ENCODE peak calls at places on chromosomes 12 and 14, in seven cellular contexts. W is NCI-H774; B is T-cell; H is stimulated activated CD4-positive, alpha-beta T cell treated with anti-CD3 and anti-CD28 coated beads, Interleukin-1b, Interleukin-23, amount 100 ng/mL, for 1 hour; D is GM20000; V is HCT116; O is activated CD4-positive, alpha-beta T cell treated with anti-CD3 and anti-CD28 coated beads, Interleukin-2, amount 50 U/mL, for 1 hour. M is an unnamed sample.

GRCh38 chr14:100410056-100410565 is 87.0 kb downstream of the SLC25A47 start:
- DNase-seq in W (no peak), B (no peak), H (no peak), D (no peak), V (no peak), O (no peak), M (no peak)

GRCh38 chr14:95059126-95059525 is 98.2 kb downstream of the DICER1 start:
- DNase-seq in W (no peak), B (no peak), H (no peak), D (no peak), V (no peak), O (no peak), M (no peak)

GRCh38 chr14:105013150-105013787 is 7.6 kb downstream of the CDCA4 start:
- DNase-seq in W (no peak), B (no peak), H (no peak), D (no peak), V (no peak), O (no peak), M (no peak)

GRCh38 chr14:100035700-100036099 is 29.5 kb upstream of the EVL start:
- DNase-seq in W (no peak), B (no peak), H (no peak), D (no peak), V (no peak), O (no peak), M (no peak)

GRCh38 chr12:39772708-39773665 is 153.4 kb upstream of the ABCD2 start:
- DNase-seq in W (no peak), B (no peak), H (no peak), D (no peak), V (no peak), O (no peak), M (no peak)

GRCh38 chr12:34296143-34297041 is 274.1 kb downstream of the ALG10 start:
- DNase-seq in W (no peak), B (no peak), H (no peak), D (no peak), V (no peak), O (no peak), M (no peak)

GRCh38 chr14:96905065-96905464 is 107.9 kb downstream of the VRK1 start:
- DNase-seq in W (no peak), B (no peak), H (no peak), D (no peak), V (no peak), O (no peak), M (no peak)

GRCh38 chr14:81625343-81625742 is 91.7 kb upstream of the SEL1L start:
- DNase-seq in W (no peak), B (no peak), H (no peak), D (peak; percentile 40), V (peak; percentile 15), O (no peak), M (no peak)

GRCh38 chr14:51468523-51468922 is 183.2 kb upstream of the FRMD6 start:
- DNase-seq in W (no peak), B (no peak), H (no peak), D (no peak), V (no peak), O (no peak), M (no peak)

GRCh38 chr12:118120579-118121363 is 15.2 kb upstream of the PEBP1 start:
- DNase-seq in W (peak; percentile 78), B (peak; percentile 58), H (peak; percentile 16), D (peak; percentile 86), V (no peak), O (peak; percentile 63), M (peak; percentile 69)

GRCh38 chr12:101761347-101761746 is 22.1 kb upstream of the SYCP3 start:
- DNase-seq in W (no peak), B (no peak), H (no peak), D (no peak), V (no peak), O (no peak), M (no peak)

GRCh38 chr12:21065845-21066244 is 65.1 kb upstream of the SLCO1B1 start:
- DNase-seq in W (no peak), B (no peak), H (no peak), D (no peak), V (peak; percentile 18), O (no peak), M (no peak)

GRCh38 chr12:80504389-80505153 is 60.5 kb downstream of the PTPRQ start:
- DNase-seq in W (no peak), B (no peak), H (no peak), D (no peak), V (no peak), O (no peak), M (no peak)

GRCh38 chr12:61414470-61414869 is 845.7 kb upstream of the USP15 start:
- DNase-seq in W (peak; percentile 10), B (no peak), H (no peak), D (no peak), V (no peak), O (no peak), M (no peak)

GRCh38 chr12:106774808-106775524 is 484 bp downstream of the RIC8B start:
- DNase-seq in W (no peak), B (no peak), H (no peak), D (peak; percentile 43), V (no peak), O (no peak), M (no peak)

GRCh38 chr12:7091660-7092228 is 501 bp downstream of the C1R start:
- DNase-seq in W (no peak), B (no peak), H (no peak), D (no peak), V (no peak), O (no peak), M (no peak)

GRCh38 chr14:71304588-71305133 is 397.4 kb downstream of the PCNX1 start:
- DNase-seq in W (no peak), B (no peak), H (no peak), D (no peak), V (no peak), O (no peak), M (no peak)

GRCh38 chr12:71397433-71397954 is 42.1 kb upstream of the LGR5 start:
- DNase-seq in W (no peak), B (no peak), H (no peak), D (no peak), V (no peak), O (no peak), M (no peak)

GRCh38 chr12:52122904-52123303 is 43.4 kb downstream of the SMIM41 start:
- DNase-seq in W (no peak), B (no peak), H (no peak), D (no peak), V (no peak), O (no peak), M (no peak)

GRCh38 chr14:74611672-74612345 is at the start of gene LTBP2:
- DNase-seq in W (no peak), B (peak; percentile 28), H (no peak), D (peak; percentile 38), V (no peak), O (no peak), M (no peak)

GRCh38 chr12:15004401-15004800 is 31.6 kb downstream of the PDE6H start:
- DNase-seq in W (no peak), B (no peak), H (no peak), D (no peak), V (no peak), O (no peak), M (no peak)

GRCh38 chr12:11651785-11652184 is 2.3 kb downstream of the ETV6 start:
- DNase-seq in W (no peak), B (no peak), H (no peak), D (no peak), V (no peak), O (no peak), M (no peak)

GRCh38 chr14:102095871-102096568 is 9.2 kb upstream of the HSP90AA1 start:
- DNase-seq in W (no peak), B (no peak), H (no peak), D (no peak), V (no peak), O (no peak), M (no peak)

GRCh38 chr12:100115291-100115690 is 27.4 kb downstream of the BLTP3B start:
- DNase-seq in W (no peak), B (no peak), H (no peak), D (no peak), V (no peak), O (no peak), M (no peak)

GRCh38 chr12:112537710-112538396 is 119.1 kb downstream of the PTPN11 start:
- DNase-seq in W (no peak), B (no peak), H (no peak), D (no peak), V (peak; percentile 26), O (no peak), M (no peak)

GRCh38 chr12:82314406-82314892 is 43.7 kb downstream of the CCDC59 start:
- DNase-seq in W (peak; percentile 63), B (no peak), H (no peak), D (no peak), V (no peak), O (no peak), M (no peak)

GRCh38 chr12:115871714-115872113 is 405.8 kb downstream of the MED13L start:
- DNase-seq in W (peak; percentile 84), B (no peak), H (no peak), D (peak; percentile 27), V (peak; percentile 58), O (no peak), M (no peak)

GRCh38 chr14:29039171-29039570 is 272.6 kb downstream of the FOXG1 start:
- DNase-seq in W (no peak), B (no peak), H (no peak), D (no peak), V (no peak), O (no peak), M (no peak)

GRCh38 chr12:120225852-120226640 is 25.1 kb upstream of the RPLP0 start:
- DNase-seq in W (peak; percentile 93), B (no peak), H (no peak), D (peak; percentile 84), V (no peak), O (no peak), M (no peak)

GRCh38 chr14:100791995-100792394 is 33.9 kb upstream of the MEG3 start:
- DNase-seq in W (no peak), B (no peak), H (no peak), D (no peak), V (no peak), O (no peak), M (no peak)

GRCh38 chr12:87217486-87217885 is 811.7 kb downstream of the C12orf50 start:
- DNase-seq in W (no peak), B (no peak), H (no peak), D (no peak), V (no peak), O (no peak), M (no peak)

GRCh38 chr14:24264298-24264697 is 1.3 kb upstream of the TGM1 start:
- DNase-seq in W (no peak), B (no peak), H (no peak), D (no peak), V (no peak), O (no peak), M (no peak)

GRCh38 chr14:52926994-52927393 is 23.9 kb downstream of the FERMT2 start:
- DNase-seq in W (no peak), B (no peak), H (no peak), D (no peak), V (no peak), O (no peak), M (no peak)

M was measured in omental fat pad.